ENCODE peak calls at places on chromosomes 6 and 20, in eight cellular contexts. J is H9, W is ascending aorta, S is fibroblast of pulmonary artery, N is osteocyte, D is SK-N-SH, Y is HepG2, B is mucosa of descending colon. F is an unnamed sample.

GRCh38 chr6:151675746-151676459 is 131.6 kb upstream of the ESR1 start:
- DNase-seq in W (no peak), J (peak), D (peak), Y (peak), B (peak), S (peak), N (no peak), F (peak)

GRCh38 chr6:142945071-142945445 is at the start of gene HIVEP2:
- DNase-seq in Y (peak), N (peak), D (peak), S (peak), W (peak), J (peak), B (peak), F (peak)

GRCh38 chr6:23244300-23244699 is 674.9 kb downstream of the HDGFL1 start:
- DNase-seq in Y (no peak), S (peak), N (no peak), D (no peak), B (no peak), J (no peak), W (no peak), F (peak)

GRCh38 chr20:50142812-50143211 is 10.7 kb downstream of the PEDS1 start:
- DNase-seq in J (peak), N (no peak), B (no peak), W (no peak), D (no peak), Y (no peak), S (no peak), F (no peak)

GRCh38 chr20:56223352-56223751 is 25.2 kb upstream of the MC3R start:
- DNase-seq in B (peak), J (no peak), Y (no peak), W (no peak), D (no peak), S (no peak), N (no peak), F (peak)

GRCh38 chr20:39853664-39854063 is 835.4 kb downstream of the MAFB start:
- DNase-seq in W (no peak), B (no peak), N (no peak), D (no peak), S (peak), J (no peak), Y (no peak), F (peak)

GRCh38 chr20:38725959-38726848 is 1.9 kb downstream of the SLC32A1 start:
- DNase-seq in S (peak), W (no peak), Y (peak), B (peak), N (no peak), J (peak), D (peak), F (peak)

GRCh38 chr20:33731693-33732165 is at the start of gene ZNF341:
- DNase-seq in S (peak), J (peak), N (peak), B (peak), W (peak), D (peak), Y (peak), F (peak)

GRCh38 chr6:40588480-40588879 is 1.3 kb upstream of the LRFN2 start:
- DNase-seq in W (no peak), D (no peak), S (no peak), B (no peak), N (no peak), J (no peak), Y (no peak), F (no peak)

GRCh38 chr20:48461351-48461750 is 366.4 kb downstream of the PREX1 start:
- DNase-seq in J (no peak), B (no peak), N (no peak), W (no peak), S (no peak), Y (no peak), D (no peak), F (no peak)

GRCh38 chr20:18571578-18571977 is 4.3 kb downstream of the SMIM26 start:
- DNase-seq in W (no peak), B (no peak), S (no peak), Y (no peak), J (no peak), N (no peak), D (no peak), F (no peak)

GRCh38 chr6:14734416-14735340 is 511.2 kb upstream of the JARID2 start:
- DNase-seq in B (peak), S (peak), D (no peak), W (peak), Y (no peak), J (no peak), N (no peak), F (peak)

GRCh38 chr6:80618953-80619352 is 512.5 kb downstream of the BCKDHB start:
- DNase-seq in S (peak), B (no peak), W (no peak), J (no peak), D (no peak), Y (no peak), N (no peak), F (no peak)

GRCh38 chr6:87660226-87660886 is 41.7 kb downstream of the AKIRIN2 start:
- DNase-seq in B (no peak), D (no peak), W (no peak), S (peak), N (no peak), Y (no peak), J (no peak), F (peak)

GRCh38 chr20:47927385-47927851 is 142.1 kb upstream of the SULF2 start:
- DNase-seq in W (no peak), S (no peak), J (no peak), N (no peak), B (no peak), Y (no peak), D (no peak), F (peak)

GRCh38 chr6:10478187-10479040 is 42.7 kb upstream of the GCNT2 start:
- DNase-seq in J (no peak), Y (peak), W (no peak), D (peak), N (no peak), B (peak), S (peak), F (peak)

GRCh38 chr20:45828589-45828988 is 1.5 kb upstream of the TNNC2 start:
- DNase-seq in W (peak), Y (no peak), D (no peak), N (no peak), S (peak), J (no peak), B (no peak), F (no peak)

GRCh38 chr20:55069951-55070350 is 594.6 kb downstream of the DOK5 start:
- DNase-seq in N (no peak), B (no peak), D (peak), Y (no peak), W (no peak), S (no peak), J (no peak), F (no peak)

GRCh38 chr20:62025832-62026563 is 39.7 kb downstream of the TAF4 start:
- DNase-seq in N (no peak), B (peak), W (no peak), D (peak), Y (peak), J (no peak), S (peak), F (no peak)

GRCh38 chr6:168906251-168906845 is 347.3 kb downstream of the THBS2 start:
- DNase-seq in J (no peak), Y (no peak), S (no peak), B (peak), W (peak), N (no peak), D (no peak), F (no peak)

GRCh38 chr6:168905451-168906090 is 348.1 kb downstream of the THBS2 start:
- DNase-seq in B (no peak), W (no peak), S (peak), D (no peak), J (no peak), Y (no peak), N (no peak), F (peak)

GRCh38 chr6:168909288-168909687 is 344.4 kb downstream of the THBS2 start:
- DNase-seq in N (no peak), Y (no peak), W (peak), D (no peak), S (no peak), J (no peak), B (no peak), F (no peak)

GRCh38 chr6:168908166-168908565 is 345.5 kb downstream of the THBS2 start:
- DNase-seq in W (no peak), B (no peak), J (no peak), S (peak), Y (no peak), D (no peak), N (no peak), F (peak)

DNA sequence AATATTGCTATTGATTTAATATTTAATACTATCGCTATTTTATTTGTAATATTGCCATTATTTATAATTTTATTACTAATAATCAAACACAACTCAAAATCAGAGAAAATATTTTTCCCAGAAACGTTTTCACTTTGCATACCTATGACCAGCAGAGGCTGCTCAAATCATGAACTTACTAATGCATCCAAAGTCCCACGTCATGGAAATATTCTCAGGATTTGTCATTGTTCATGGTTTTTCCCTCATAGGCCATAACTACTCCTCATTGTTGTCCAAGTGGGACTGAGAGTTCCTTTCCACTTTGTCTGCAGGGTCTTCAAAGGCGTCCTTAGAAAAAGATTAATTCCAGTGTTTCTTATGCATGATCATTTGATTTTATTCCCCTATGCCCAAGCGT is 344.8 kb downstream of the THBS2 start:
- DNase-seq in D (no peak), N (no peak), W (peak), J (no peak), B (no peak), S (peak), Y (no peak), F (peak)
- TF ChIP-seq CTCF in D (peak), N (peak), W (no peak), J (no peak), B (no peak), S (no peak), Y (no peak), F (no peak)

GRCh38 chr6:13275435-13275989 is 52.8 kb downstream of the TBC1D7 start:
- DNase-seq in D (no peak), B (no peak), Y (no peak), S (no peak), N (no peak), J (no peak), W (no peak), F (no peak)

GRCh38 chr6:13280253-13280652 is 48.1 kb downstream of the TBC1D7 start:
- DNase-seq in D (no peak), W (no peak), N (no peak), S (no peak), Y (no peak), B (no peak), J (no peak), F (no peak)

GRCh38 chr6:13277231-13277630 is 51.1 kb downstream of the TBC1D7 start:
- DNase-seq in B (no peak), Y (no peak), N (no peak), S (no peak), D (no peak), W (no peak), J (no peak), F (no peak)

GRCh38 chr6:13278991-13279390 is 49.3 kb downstream of the TBC1D7 start:
- DNase-seq in N (no peak), J (no peak), W (no peak), Y (no peak), B (no peak), D (no peak), S (no peak), F (no peak)

DNA sequence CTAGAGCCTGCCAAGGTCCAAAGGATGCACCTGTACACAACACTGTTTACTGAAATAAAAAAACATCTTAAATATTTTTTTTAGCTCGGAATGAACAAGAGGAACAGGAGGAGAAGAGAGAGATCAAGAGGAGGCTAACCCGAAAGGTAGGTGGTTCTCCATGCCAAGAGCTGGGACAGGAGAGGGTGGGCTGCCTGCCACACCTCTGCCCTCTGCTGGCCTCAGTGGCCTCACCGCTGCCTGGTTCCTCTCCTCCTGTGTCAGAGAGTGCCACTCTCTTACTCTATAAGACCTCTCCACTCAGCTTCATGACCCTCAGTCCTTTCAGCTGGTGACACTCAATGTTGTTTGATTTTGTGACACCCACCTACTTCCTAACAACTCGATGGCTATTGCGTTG is 50.2 kb downstream of the TBC1D7 start:
- DNase-seq in B (no peak), W (no peak), S (no peak), N (no peak), Y (no peak), J (peak), D (peak), F (no peak)
- TF ChIP-seq CTCF in B (no peak), W (no peak), S (no peak), N (no peak), Y (peak), J (peak), D (no peak), F (no peak)

GRCh38 chr6:97705568-97705967 is 422.6 kb upstream of the MMS22L start:
- DNase-seq in N (no peak), W (no peak), Y (peak), J (peak), D (peak), S (peak), B (no peak), F (peak)
- TF ChIP-seq CTCF in N (peak), W (no peak), Y (peak), J (peak), D (peak), S (peak), B (no peak), F (peak)

GRCh38 chr6:130760006-130760405 is 67.2 kb upstream of the SMLR1 start:
- DNase-seq in B (peak), W (no peak), J (peak), Y (peak), D (peak), N (no peak), S (peak), F (peak)
- TF ChIP-seq CTCF in B (no peak), W (no peak), J (peak), Y (peak), D (peak), N (peak), S (peak), F (peak)

GRCh38 chr6:45538636-45539035 is 160.9 kb upstream of the SUPT3H start:
- DNase-seq in S (peak), W (no peak), J (no peak), D (no peak), Y (no peak), B (no peak), N (no peak), F (no peak)
- TF ChIP-seq CTCF in S (no peak), W (no peak), J (no peak), D (no peak), Y (no peak), B (no peak), N (no peak), F (no peak)

GRCh38 chr6:44650495-44650894 is 263.0 kb downstream of the CDC5L start:
- DNase-seq in W (no peak), D (no peak), Y (no peak), B (no peak), J (no peak), N (no peak), S (no peak), F (no peak)

GRCh38 chr6:44652551-44652950 is 265.0 kb downstream of the CDC5L start:
- DNase-seq in D (no peak), B (no peak), S (no peak), N (no peak), J (no peak), Y (no peak), W (no peak), F (no peak)

GRCh38 chr6:44651604-44652003 is 264.1 kb downstream of the CDC5L start:
- DNase-seq in W (no peak), J (peak), B (no peak), N (no peak), S (no peak), Y (no peak), D (no peak), F (no peak)

GRCh38 chr6:44649365-44650025 is 262.0 kb downstream of the CDC5L start:
- DNase-seq in Y (no peak), W (no peak), S (peak), N (no peak), D (no peak), J (no peak), B (no peak), F (peak)

DNA sequence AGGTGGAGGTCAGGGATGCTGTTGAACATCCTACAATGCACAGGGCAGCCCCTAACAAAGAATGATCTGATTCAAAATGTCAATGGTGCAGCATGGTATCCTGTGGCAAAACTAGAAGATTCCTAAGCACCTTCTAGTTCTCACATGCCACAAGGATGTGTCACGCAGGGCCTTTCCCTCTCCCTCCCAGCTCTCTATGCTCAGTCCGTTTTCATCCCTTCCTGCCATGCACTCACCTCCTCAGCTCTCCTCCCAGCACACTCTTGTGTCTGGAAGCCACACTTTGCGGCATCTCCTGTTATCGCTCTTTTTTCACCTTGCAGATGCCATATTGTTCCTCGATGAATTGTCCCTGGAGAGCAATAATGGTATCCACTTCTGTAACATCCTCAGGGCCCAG is 263.4 kb downstream of the CDC5L start:
- DNase-seq in J (no peak), N (no peak), Y (no peak), D (no peak), S (peak), W (no peak), B (no peak), F (peak)
- TF ChIP-seq CTCF in J (no peak), N (no peak), Y (no peak), D (no peak), S (no peak), W (no peak), B (no peak), F (no peak)

GRCh38 chr20:53915459-53916172 is 154.8 kb downstream of the BCAS1 start:
- DNase-seq in D (peak), W (peak), Y (peak), N (peak), S (peak), B (peak), J (peak), F (peak)
- TF ChIP-seq CTCF in D (peak), W (peak), Y (peak), N (peak), S (peak), B (peak), J (peak), F (peak)

GRCh38 chr6:134456284-134456683 is 138.4 kb upstream of the SGK1 start:
- DNase-seq in W (no peak), S (no peak), B (no peak), D (peak), J (no peak), Y (no peak), N (no peak), F (peak)
- TF ChIP-seq CTCF in W (no peak), S (no peak), B (no peak), D (no peak), J (no peak), Y (no peak), N (no peak), F (no peak)

GRCh38 chr6:100255701-100256100 is 209.0 kb downstream of the SIM1 start:
- DNase-seq in W (no peak), D (no peak), B (no peak), S (no peak), N (no peak), J (no peak), Y (no peak), F (no peak)

GRCh38 chr6:100261486-100261885 is 203.2 kb downstream of the SIM1 start:
- DNase-seq in Y (no peak), B (no peak), D (no peak), S (no peak), W (no peak), N (no peak), J (no peak), F (no peak)

GRCh38 chr6:100260584-100260983 is 204.1 kb downstream of the SIM1 start:
- DNase-seq in B (no peak), W (no peak), Y (no peak), S (peak), N (no peak), J (no peak), D (no peak), F (no peak)

GRCh38 chr6:100258752-100259151 is 206.0 kb downstream of the SIM1 start:
- DNase-seq in B (no peak), W (no peak), N (no peak), D (no peak), J (no peak), S (no peak), Y (no peak), F (no peak)

DNA sequence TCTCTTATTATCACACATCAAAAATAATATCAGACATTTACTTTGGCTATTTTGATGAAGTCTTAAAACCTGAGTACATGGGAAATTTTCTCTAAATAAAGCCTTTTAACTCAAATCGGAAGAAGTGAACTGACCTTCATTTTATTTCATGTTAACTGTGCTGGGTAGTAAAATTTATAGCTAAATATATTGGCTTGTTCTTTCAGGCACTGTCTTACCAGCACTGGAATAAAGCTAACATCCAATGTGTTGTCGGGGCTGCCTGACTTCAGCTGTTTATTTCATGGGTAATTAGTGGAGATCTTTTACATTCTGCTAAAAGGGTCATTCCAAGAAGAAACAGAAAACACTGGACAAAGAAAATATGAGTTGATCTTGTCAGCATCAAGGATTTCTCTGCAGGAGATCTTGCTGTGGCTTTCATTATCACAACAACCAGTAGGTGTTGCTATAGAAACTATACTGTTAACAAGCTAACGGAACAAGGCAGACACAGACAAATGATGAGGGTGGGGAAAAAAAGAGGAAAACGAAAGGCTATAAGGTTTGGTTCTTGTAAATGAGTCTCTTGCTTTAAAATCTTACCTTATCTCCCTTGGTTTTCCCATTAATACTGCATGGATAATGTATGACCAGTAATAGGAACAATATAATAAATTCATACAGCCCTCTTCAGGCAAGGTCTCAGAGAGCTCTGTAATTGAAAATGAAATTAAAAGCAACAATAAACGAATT is 206.9 kb downstream of the SIM1 start:
- DNase-seq in Y (peak), S (peak), J (no peak), N (no peak), W (no peak), B (no peak), D (no peak), F (peak)
- TF ChIP-seq CTCF in Y (peak), S (peak), J (peak), N (peak), W (no peak), B (no peak), D (peak), F (peak)

GRCh38 chr6:42396720-42397119 is 55.0 kb downstream of the TRERF1 start:
- DNase-seq in D (no peak), S (no peak), N (no peak), B (no peak), J (peak), W (no peak), Y (no peak), F (no peak)
- TF ChIP-seq CTCF in D (peak), S (no peak), N (no peak), B (no peak), J (peak), W (no peak), Y (no peak), F (no peak)

F was measured in MCF 10A.